ENCODE peak calls at places on chromosomes 12 and 14, in ten cellular contexts. J, U, Q, A, T, I, X, V, G and F are unnamed samples.

GRCh38 chr14:98965061-98965460 is 306.9 kb downstream of the BCL11B start:
- DNase-seq in J (no peak), U (no peak), Q (no peak), A (no peak), T (no peak), I (no peak), X (no peak), V (no peak), G (no peak), F (no peak)

GRCh38 chr14:26319139-26319864 is 278.5 kb downstream of the NOVA1 start:
- DNase-seq in J (no peak), U (no peak), Q (no peak), A (no peak), T (no peak), I (no peak), X (no peak), V (no peak), G (no peak), F (no peak)

GRCh38 chr14:67551940-67552339 is 18.9 kb downstream of the PLEKHH1 start:
- DNase-seq in J (no peak), U (no peak), Q (no peak), A (no peak), T (no peak), I (no peak), X (no peak), V (no peak), G (no peak), F (no peak)

GRCh38 chr14:52951730-52952481 is 1.1 kb upstream of the FERMT2 start:
- DNase-seq in J (peak), U (peak), Q (peak), A (peak), T (peak), I (peak), X (no peak), V (peak), G (peak), F (peak)

GRCh38 chr12:6074979-6075585 is 49.4 kb downstream of the VWF start:
- DNase-seq in J (no peak), U (no peak), Q (peak), A (no peak), T (no peak), I (no peak), X (no peak), V (no peak), G (no peak), F (peak)

GRCh38 chr12:33834672-33835071 is 187.6 kb upstream of the ALG10 start:
- DNase-seq in J (no peak), U (no peak), Q (no peak), A (no peak), T (no peak), I (no peak), X (no peak), V (no peak), G (no peak), F (no peak)

GRCh38 chr12:63862187-63863107 is 17.9 kb downstream of the SRGAP1 start:
- DNase-seq in J (peak), U (peak), Q (no peak), A (peak), T (peak), I (peak), X (no peak), V (no peak), G (peak), F (no peak)

GRCh38 chr14:84864582-84865271 is 665.2 kb upstream of the FLRT2 start:
- DNase-seq in J (no peak), U (no peak), Q (no peak), A (no peak), T (no peak), I (no peak), X (no peak), V (peak), G (no peak), F (no peak)

GRCh38 chr14:33364536-33364935 is 425.9 kb downstream of the NPAS3 start:
- DNase-seq in J (no peak), U (no peak), Q (no peak), A (no peak), T (no peak), I (no peak), X (no peak), V (peak), G (no peak), F (no peak)
- TF ChIP-seq CTCF in J (no peak), U (no peak), Q (no peak), A (no peak), T (no peak), I (no peak), X (no peak), V (no peak), G (no peak), F (no peak)

GRCh38 chr12:3316776-3317480 is 174.1 kb upstream of the PRMT8 start:
- DNase-seq in J (no peak), U (no peak), Q (no peak), A (no peak), T (no peak), I (no peak), X (no peak), V (no peak), G (no peak), F (no peak)
- TF ChIP-seq CTCF in J (no peak), U (no peak), Q (no peak), A (no peak), T (no peak), I (no peak), X (no peak), V (no peak), G (no peak), F (no peak)

GRCh38 chr14:68723808-68724268 is 69.0 kb downstream of the ZFP36L1 start:
- DNase-seq in J (no peak), U (no peak), Q (no peak), A (no peak), T (peak), I (no peak), X (no peak), V (no peak), G (no peak), F (no peak)
- TF ChIP-seq CTCF in J (no peak), U (no peak), Q (no peak), A (no peak), T (no peak), I (no peak), X (no peak), V (no peak), G (no peak), F (no peak)

DNA sequence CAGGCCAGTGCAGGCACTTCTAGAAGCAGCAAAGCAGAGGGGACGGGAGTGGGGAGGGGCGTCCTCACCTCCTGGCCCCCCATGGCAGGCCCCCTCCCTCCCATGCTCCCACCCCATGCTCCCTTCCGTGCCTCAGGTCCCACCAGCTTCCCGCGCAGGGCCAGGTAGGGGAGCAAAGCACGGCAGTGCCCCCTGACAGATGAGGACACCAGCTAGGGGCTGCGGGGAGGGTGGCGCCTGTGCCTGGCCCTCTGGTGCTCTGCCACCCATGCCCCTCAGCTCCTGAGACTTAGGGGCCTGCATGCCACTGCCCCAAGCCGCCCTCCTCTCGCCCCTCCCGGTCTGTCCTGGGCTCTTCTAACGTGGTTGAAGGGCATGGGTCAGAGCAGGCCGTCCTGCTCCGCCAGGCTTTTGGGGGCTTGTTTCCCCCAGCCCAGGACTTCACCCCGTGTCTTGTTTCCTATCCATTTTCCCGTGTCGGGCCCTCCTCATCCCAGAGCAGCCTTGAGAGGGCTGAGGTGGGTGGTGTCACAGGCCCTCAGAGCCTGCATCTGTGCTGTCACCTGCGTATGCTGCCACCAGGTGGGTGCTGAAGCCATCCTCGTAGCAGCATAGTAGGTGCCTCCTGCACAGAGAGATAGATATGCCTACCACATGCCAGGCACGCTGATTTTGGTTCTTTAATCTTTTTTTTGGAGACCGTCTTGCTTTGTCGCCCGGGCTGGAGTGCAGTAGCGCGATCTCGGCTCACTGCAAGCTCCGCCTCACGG is 10.2 kb downstream of the TRMT61A start:
- DNase-seq in J (no peak), U (no peak), Q (no peak), A (no peak), T (no peak), I (no peak), X (no peak), V (no peak), G (peak), F (no peak)
- TF ChIP-seq CTCF in J (no peak), U (no peak), Q (no peak), A (no peak), T (peak), I (no peak), X (no peak), V (no peak), G (no peak), F (no peak)